ENCODE peak calls at places on chromosome 15, in six cellular contexts. S, O, L, J, M and U are unnamed samples.

GRCh38 chr15:71262599-71262998 is 147.3 kb downstream of the THSD4 start:
- DNase-seq in S (no peak), O (no peak), L (no peak), J (no peak), M (no peak), U (no peak)

GRCh38 chr15:78264304-78265136 is at the start of gene DNAJA4:
- DNase-seq in S (no peak), O (peak), L (no peak), J (no peak), M (no peak), U (no peak)

GRCh38 chr15:85403745-85404144 is 23.3 kb downstream of the AKAP13 start:
- DNase-seq in S (no peak), O (peak), L (no peak), J (no peak), M (no peak), U (no peak)

GRCh38 chr15:52563499-52564060 is 5.2 kb downstream of the ARPP19 start:
- DNase-seq in S (no peak), O (no peak), L (no peak), J (no peak), M (peak), U (no peak)

GRCh38 chr15:41438206-41438605 is 21.3 kb downstream of the RTF1 start:
- DNase-seq in S (no peak), O (no peak), L (no peak), J (no peak), M (no peak), U (no peak)

GRCh38 chr15:86743283-86743903 is 663.7 kb downstream of the AGBL1 start:
- DNase-seq in S (no peak), O (peak), L (peak), J (peak), M (no peak), U (no peak)

GRCh38 chr15:84975871-84976351 is 5.7 kb upstream of the PDE8A start:
- DNase-seq in S (no peak), O (no peak), L (no peak), J (no peak), M (no peak), U (no peak)

GRCh38 chr15:52306270-52306669 is 10.7 kb upstream of the MYO5C start:
- DNase-seq in S (peak), O (peak), L (peak), J (no peak), M (no peak), U (no peak)

GRCh38 chr15:89912145-89912673 is 543 bp downstream of the ARPIN start:
- DNase-seq in S (no peak), O (peak), L (peak), J (peak), M (no peak), U (no peak)

GRCh38 chr15:39232512-39232911 is 348.4 kb upstream of the THBS1 start:
- DNase-seq in S (peak), O (peak), L (peak), J (no peak), M (no peak), U (peak)

GRCh38 chr15:80070840-80071239 is 11.4 kb downstream of the ZFAND6 start:
- DNase-seq in S (no peak), O (peak), L (peak), J (peak), M (no peak), U (no peak)

GRCh38 chr15:65969865-65970832 is 100.9 kb downstream of the RAB11A start:
- DNase-seq in S (no peak), O (no peak), L (no peak), J (no peak), M (no peak), U (no peak)

GRCh38 chr15:64837502-64837901 is 4.2 kb upstream of the PLEKHO2 start:
- DNase-seq in S (no peak), O (no peak), L (no peak), J (no peak), M (no peak), U (no peak)

GRCh38 chr15:76973362-76973743 is 21.6 kb upstream of the PSTPIP1 start:
- DNase-seq in S (no peak), O (peak), L (peak), J (peak), M (no peak), U (no peak)

GRCh38 chr15:56528136-56528535 is 63.2 kb upstream of the MNS1 start:
- DNase-seq in S (no peak), O (peak), L (no peak), J (no peak), M (no peak), U (no peak)

GRCh38 chr15:78930577-78931388 is 14.1 kb downstream of the CTSH start:
- DNase-seq in S (peak), O (peak), L (peak), J (no peak), M (peak), U (peak)

GRCh38 chr15:101115318-101115886 is 136.4 kb downstream of the CHSY1 start:
- DNase-seq in S (no peak), O (peak), L (no peak), J (no peak), M (no peak), U (no peak)

GRCh38 chr15:29736012-29736744 is 86.1 kb downstream of the TJP1 start:
- DNase-seq in S (no peak), O (no peak), L (no peak), J (no peak), M (no peak), U (no peak)

GRCh38 chr15:96339662-96340347 is 9.3 kb downstream of the NR2F2 start:
- DNase-seq in S (no peak), O (peak), L (no peak), J (no peak), M (no peak), U (no peak)

GRCh38 chr15:96338772-96339661 is 8.5 kb downstream of the NR2F2 start:
- DNase-seq in S (no peak), O (peak), L (no peak), J (no peak), M (no peak), U (no peak)

GRCh38 chr15:96336643-96337353 is 6.3 kb downstream of the NR2F2 start:
- DNase-seq in S (no peak), O (peak), L (no peak), J (no peak), M (no peak), U (no peak)

GRCh38 chr15:96337354-96337990 is 7.0 kb downstream of the NR2F2 start:
- DNase-seq in S (no peak), O (peak), L (no peak), J (no peak), M (no peak), U (no peak)

GRCh38 chr15:96337991-96338771 is 7.7 kb downstream of the NR2F2 start:
- DNase-seq in S (no peak), O (peak), L (no peak), J (no peak), M (no peak), U (no peak)
- H3K4me3 ChIP-seq in S (peak), O (peak), L (peak), J (no peak), M (peak), U (peak)

GRCh38 chr15:27757050-27757449 is 342.1 kb downstream of the OCA2 start:
- DNase-seq in S (no peak), O (no peak), L (no peak), J (no peak), M (no peak), U (no peak)
- TF ChIP-seq CTCF in S (no peak), O (no peak), L (no peak), J (no peak), M (no peak), U (no peak)

DNA sequence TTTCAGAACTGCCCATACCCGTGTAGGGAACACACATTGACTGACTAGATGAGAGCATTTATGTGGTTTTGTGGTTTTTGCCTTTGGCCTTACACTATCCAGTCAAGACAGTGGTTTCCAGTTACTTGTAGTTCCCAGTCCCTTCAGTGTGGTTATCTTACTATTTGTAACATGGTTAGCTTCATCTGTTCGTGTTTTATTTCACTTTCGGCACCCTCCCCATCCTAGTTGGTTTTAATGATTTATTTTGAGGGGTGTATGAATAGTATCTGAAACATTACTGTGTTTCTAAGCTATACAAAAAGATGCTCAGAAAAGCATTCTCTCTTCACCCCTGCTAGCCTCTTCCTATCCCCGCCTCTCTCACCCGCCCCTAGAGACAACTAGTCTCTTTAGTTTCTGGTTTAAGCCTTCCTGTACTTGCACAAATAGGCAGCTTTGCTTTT is 14.1 kb downstream of the LYSMD4 start:
- DNase-seq in S (no peak), O (peak), L (no peak), J (no peak), M (no peak), U (peak)
- H3K4me3 ChIP-seq in S (no peak), O (no peak), L (no peak), J (no peak), M (no peak), U (no peak)

GRCh38 chr15:99928429-99928981 is 195.3 kb upstream of the LYSMD4 start:
- DNase-seq in S (peak), O (peak), L (peak), J (peak), M (no peak), U (no peak)
- TF ChIP-seq CTCF in S (peak), O (no peak), L (peak), J (peak), M (peak), U (peak)

GRCh38 chr15:31080618-31081017 is 20.9 kb downstream of the TRPM1 start:
- DNase-seq in S (no peak), O (no peak), L (peak), J (peak), M (peak), U (no peak)
- H3K4me3 ChIP-seq in S (no peak), O (peak), L (peak), J (no peak), M (peak), U (no peak)

GRCh38 chr15:73464602-73465001 is 21.6 kb downstream of the REC114 start:
- DNase-seq in S (no peak), O (no peak), L (no peak), J (no peak), M (no peak), U (no peak)
- TF ChIP-seq CTCF in S (peak), O (peak), L (no peak), J (peak), M (peak), U (peak)

DNA sequence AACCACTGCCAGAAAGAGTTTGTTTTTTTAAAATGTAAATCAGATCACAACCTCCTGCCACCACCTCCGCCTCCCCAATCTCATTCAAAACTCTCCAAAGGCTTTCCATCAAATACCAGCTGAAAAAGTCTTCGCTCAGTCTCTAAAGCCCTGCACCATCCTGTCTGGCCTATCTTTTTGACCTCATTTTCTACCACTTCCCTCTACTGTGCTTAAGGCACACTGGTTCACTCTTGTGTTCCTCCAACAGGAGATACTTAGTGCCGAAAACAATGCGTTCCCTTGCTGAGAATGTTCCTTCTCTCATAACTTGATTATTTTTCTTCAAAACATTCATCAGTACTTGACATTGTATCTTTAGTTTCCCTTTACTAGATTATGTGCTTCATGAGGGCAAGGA is 3.5 kb downstream of the BTBD1 start:
- DNase-seq in S (no peak), O (no peak), L (no peak), J (no peak), M (no peak), U (no peak)
- H3K4me3 ChIP-seq in S (peak), O (no peak), L (no peak), J (no peak), M (no peak), U (no peak)

GRCh38 chr15:40296561-40297230 is 11.0 kb downstream of the PLCB2 start:
- DNase-seq in S (no peak), O (no peak), L (no peak), J (no peak), M (no peak), U (no peak)

GRCh38 chr15:40295870-40296560 is 11.7 kb downstream of the PLCB2 start:
- DNase-seq in S (no peak), O (no peak), L (no peak), J (peak), M (no peak), U (no peak)

GRCh38 chr15:40297356-40297755 is 10.4 kb downstream of the PLCB2 start:
- DNase-seq in S (no peak), O (no peak), L (no peak), J (no peak), M (no peak), U (no peak)

GRCh38 chr15:40293905-40294895 is 11.3 kb upstream of the ANKRD63 start:
- DNase-seq in S (no peak), O (no peak), L (no peak), J (no peak), M (no peak), U (no peak)

DNA sequence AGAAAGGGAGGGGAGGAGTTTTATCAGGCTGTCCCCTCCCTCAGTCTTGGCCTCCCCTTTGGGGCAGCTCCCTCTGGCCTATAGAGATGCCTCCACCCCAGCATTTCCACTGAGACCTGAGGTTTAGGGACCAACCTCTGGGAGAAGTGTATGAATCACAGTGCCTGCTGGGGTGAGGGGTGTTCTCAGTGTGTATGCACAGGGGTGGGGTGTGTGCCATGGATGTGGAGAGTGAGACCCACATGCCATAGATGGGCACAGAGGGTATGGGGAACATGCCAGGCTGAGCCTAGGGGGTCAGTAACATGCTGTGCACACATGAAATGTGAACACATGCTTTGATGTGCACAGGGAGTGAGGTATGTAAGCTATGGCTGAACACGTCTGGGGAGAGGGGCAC is 12.4 kb upstream of the ANKRD63 start:
- DNase-seq in S (no peak), O (no peak), L (no peak), J (no peak), M (no peak), U (no peak)
- TF ChIP-seq CTCF in S (no peak), O (no peak), L (no peak), J (no peak), M (no peak), U (no peak)

DNA sequence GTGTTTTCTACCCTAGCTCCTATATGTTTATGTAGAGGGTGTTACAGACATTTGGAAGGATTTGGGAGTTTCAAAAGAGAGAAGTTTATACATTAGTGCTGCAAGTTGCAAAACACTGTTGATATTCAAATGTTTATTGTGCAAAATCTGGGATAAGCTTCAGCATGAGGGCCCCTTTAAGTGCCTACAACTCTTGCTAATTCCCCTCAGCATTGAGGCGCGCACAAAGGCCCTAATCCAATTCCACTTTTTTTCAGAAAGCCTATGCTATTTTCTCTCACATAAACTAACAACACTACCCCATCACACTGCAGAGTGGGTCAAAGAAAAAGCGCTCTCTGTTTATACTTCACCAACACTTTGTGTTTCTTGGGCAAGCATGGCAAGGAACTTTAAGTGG is 208.0 kb downstream of the NR2F2 start:
- DNase-seq in S (no peak), O (no peak), L (no peak), J (no peak), M (no peak), U (no peak)
- H3K4me3 ChIP-seq in S (no peak), O (no peak), L (no peak), J (no peak), M (no peak), U (no peak)

GRCh38 chr15:47409601-47410000 is 307.7 kb upstream of the SEMA6D start:
- DNase-seq in S (no peak), O (peak), L (no peak), J (no peak), M (no peak), U (no peak)

GRCh38 chr15:47412802-47413201 is 304.5 kb upstream of the SEMA6D start:
- DNase-seq in S (no peak), O (no peak), L (no peak), J (no peak), M (no peak), U (no peak)

GRCh38 chr15:47410243-47410642 is 307.1 kb upstream of the SEMA6D start:
- DNase-seq in S (no peak), O (no peak), L (no peak), J (no peak), M (no peak), U (no peak)

GRCh38 chr15:47414207-47414606 is 303.1 kb upstream of the SEMA6D start:
- DNase-seq in S (no peak), O (no peak), L (no peak), J (no peak), M (no peak), U (no peak)

DNA sequence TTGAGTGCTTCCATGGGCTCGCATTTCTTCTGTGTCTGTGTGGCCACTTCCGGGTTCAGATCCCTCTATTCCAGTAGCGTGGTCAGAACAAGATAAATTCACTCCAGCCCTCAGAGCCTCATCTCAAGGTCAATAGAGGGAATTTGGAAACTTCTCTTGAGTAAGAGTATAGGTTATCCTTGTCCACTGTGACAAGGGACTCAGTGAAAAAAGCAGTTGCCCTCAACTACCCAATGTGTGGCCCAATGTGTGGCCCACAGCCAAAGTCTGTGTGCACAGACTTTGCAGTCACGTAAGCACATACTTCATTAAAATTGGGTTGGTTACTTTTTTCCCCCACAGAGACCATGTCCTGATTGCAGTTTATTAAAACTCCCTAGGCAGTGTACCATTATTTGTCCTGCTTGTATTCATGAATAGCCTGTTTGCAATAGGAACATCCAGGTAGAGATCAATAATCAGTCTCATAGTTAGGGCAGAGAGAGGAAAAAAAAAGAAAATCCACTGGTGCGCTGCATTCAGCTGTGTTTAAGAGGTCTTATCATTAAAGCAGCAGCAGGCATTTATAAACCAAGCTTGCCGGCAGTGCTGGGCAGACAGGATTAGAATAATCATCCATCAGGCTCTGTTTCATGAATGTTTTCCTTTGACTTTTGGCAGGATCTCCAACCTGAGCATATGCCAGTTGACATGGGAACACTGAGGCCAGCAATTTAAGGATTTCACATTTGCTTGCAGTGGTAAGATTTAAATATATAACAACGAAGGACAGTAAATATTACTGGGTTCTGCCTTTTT is 305.4 kb upstream of the SEMA6D start:
- DNase-seq in S (no peak), O (no peak), L (no peak), J (peak), M (peak), U (no peak)
- TF ChIP-seq CTCF in S (no peak), O (no peak), L (no peak), J (no peak), M (no peak), U (no peak)